ENCODE peak calls at places on chromosomes 11 and 22, in four cellular contexts. J is coronary artery, I is RWPE1, R is cardiac muscle cell. D is an unnamed sample.

GRCh38 chr11:92002568-92002967 is 222.1 kb upstream of the FAT3 start:
- DNase-seq in J (no peak), I (no peak), R (no peak), D (no peak)

GRCh38 chr11:13334068-13334785 is 56.6 kb downstream of the BMAL1 start:
- DNase-seq in J (no peak), I (no peak), R (no peak), D (no peak)

GRCh38 chr11:85750646-85751045 is 60.3 kb downstream of the SYTL2 start:
- DNase-seq in J (no peak), I (no peak), R (no peak), D (no peak)

GRCh38 chr11:47469411-47470179 is 20.7 kb upstream of the RAPSN start:
- DNase-seq in J (no peak), I (no peak), R (no peak), D (no peak)

GRCh38 chr22:23383491-23384450 is 196.3 kb downstream of the IGLL1 start:
- DNase-seq in J (no peak), I (no peak), R (peak), D (no peak)

GRCh38 chr11:69497221-69497787 is 15.8 kb downstream of the LINC01488 start:
- DNase-seq in J (peak), I (peak), R (peak), D (peak)

GRCh38 chr11:119585038-119585666 is 143.8 kb downstream of the NECTIN1 start:
- DNase-seq in J (peak), I (no peak), R (peak), D (peak)

GRCh38 chr11:74437441-74437840 is 29.9 kb downstream of the KCNE3 start:
- DNase-seq in J (no peak), I (no peak), R (no peak), D (no peak)

GRCh38 chr11:117823294-117823940 is 1.1 kb downstream of the FXYD2 start:
- DNase-seq in J (peak), I (no peak), R (no peak), D (no peak)

GRCh38 chr11:83520849-83521248 is 234.7 kb upstream of the CCDC90B start:
- DNase-seq in J (no peak), I (no peak), R (no peak), D (no peak)

GRCh38 chr11:4167292-4167691 is 72.7 kb downstream of the RRM1 start:
- DNase-seq in J (no peak), I (no peak), R (no peak), D (no peak)

GRCh38 chr11:120055646-120056045 is 82.3 kb downstream of the TRIM29 start:
- DNase-seq in J (no peak), I (peak), R (peak), D (no peak)

GRCh38 chr11:2509481-2510001 is 64.7 kb downstream of the KCNQ1 start:
- DNase-seq in J (peak), I (no peak), R (no peak), D (no peak)

GRCh38 chr11:1691027-1691877 is 5.7 kb upstream of the KRTAP5-6 start:
- DNase-seq in J (peak), I (no peak), R (no peak), D (no peak)

GRCh38 chr22:42621505-42622002 is 6.9 kb upstream of the POLDIP3 start:
- DNase-seq in J (no peak), I (peak), R (peak), D (peak)

GRCh38 chr22:44261861-44262595 is 50.7 kb downstream of the SHISAL1 start:
- DNase-seq in J (peak), I (no peak), R (no peak), D (no peak)

GRCh38 chr11:112928136-112928535 is 33.1 kb upstream of the NCAM1 start:
- DNase-seq in J (no peak), I (no peak), R (no peak), D (no peak)

GRCh38 chr11:122180435-122180834 is 64.4 kb upstream of the BLID start:
- DNase-seq in J (no peak), I (peak), R (no peak), D (no peak)

DNA sequence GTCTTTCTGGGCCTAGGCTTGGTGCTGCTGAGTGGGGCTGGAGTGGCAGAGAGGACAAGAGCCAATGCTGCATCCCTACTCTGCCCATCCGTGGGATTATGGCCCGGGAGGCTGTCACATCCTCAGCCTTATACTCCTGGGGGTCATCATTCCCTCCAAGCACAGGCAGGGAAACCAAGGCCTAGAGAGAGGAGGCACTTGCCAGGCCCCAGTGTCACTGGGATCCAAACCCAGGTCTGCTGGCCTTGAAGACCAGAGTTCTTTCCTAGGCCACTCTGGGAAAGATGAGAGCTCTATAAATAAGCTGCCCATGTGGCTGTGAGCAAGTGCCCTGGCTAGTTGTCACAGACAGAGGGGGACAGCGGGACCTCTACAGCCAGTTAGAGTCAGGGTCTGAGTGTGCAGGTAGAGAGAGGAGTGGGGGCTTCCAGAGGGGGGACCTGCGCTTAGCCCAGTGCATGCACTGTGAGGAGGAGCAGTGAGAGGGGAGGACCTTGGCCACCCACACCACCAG is 4.8 kb downstream of the RELT start:
- DNase-seq in J (no peak), I (no peak), R (peak), D (no peak)
- TF ChIP-seq CTCF in J (no peak), I (no peak), R (no peak), D (no peak)

DNA sequence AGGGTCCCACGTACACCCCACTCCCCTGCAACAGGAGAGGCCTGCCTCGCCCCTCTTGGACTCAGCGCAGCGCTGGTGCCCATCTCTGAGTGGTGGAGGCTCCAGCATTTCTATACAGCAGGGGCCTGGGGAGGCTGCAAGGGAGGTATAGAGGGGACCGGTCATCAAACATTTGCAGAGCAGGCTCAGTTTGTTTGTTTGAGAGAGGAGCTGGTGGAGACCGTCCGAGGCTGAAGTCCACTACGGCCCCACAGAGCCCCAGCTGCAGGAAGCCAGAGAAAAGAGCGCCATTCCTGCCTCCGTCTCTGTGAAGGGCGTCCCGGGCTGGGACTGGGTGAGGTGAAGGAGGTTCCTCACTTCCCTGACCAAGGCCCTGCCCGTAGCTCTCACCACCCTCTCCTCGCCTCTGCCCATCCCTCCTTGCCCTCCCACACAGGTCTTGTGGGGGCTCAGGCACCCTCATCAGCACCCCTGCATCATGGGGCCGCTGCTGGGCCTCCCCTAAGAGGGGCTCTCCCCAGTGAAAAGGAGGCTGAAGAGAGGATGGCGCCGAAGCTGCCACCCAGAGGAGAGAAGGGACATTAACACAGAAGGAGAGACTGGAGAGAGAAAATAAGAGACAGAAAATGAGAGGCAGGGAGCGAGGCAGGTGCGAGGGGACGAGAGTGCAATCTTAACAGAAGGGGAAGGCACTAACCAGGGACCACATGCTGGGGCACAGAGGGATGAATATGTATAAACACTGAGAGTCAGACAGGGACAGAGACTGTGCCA is 24.6 kb downstream of the RPUSD4 start:
- DNase-seq in J (no peak), I (no peak), R (no peak), D (no peak)
- TF ChIP-seq CTCF in J (no peak), I (no peak), R (peak), D (peak)

GRCh38 chr11:36711104-36711825 is 113.2 kb upstream of the RAG2 start:
- DNase-seq in J (no peak), I (no peak), R (no peak), D (no peak)
- TF ChIP-seq CTCF in J (no peak), I (no peak), R (no peak), D (no peak)

GRCh38 chr11:44564198-44564597 is 1.3 kb upstream of the CD82 start:
- DNase-seq in J (no peak), I (no peak), R (no peak), D (no peak)

GRCh38 chr11:44564653-44565007 is 833 bp upstream of the CD82 start:
- DNase-seq in J (peak), I (peak), R (no peak), D (no peak)

GRCh38 chr11:44565746-44566558 is 489 bp downstream of the CD82 start:
- DNase-seq in J (no peak), I (peak), R (no peak), D (no peak)

GRCh38 chr11:44566559-44566949 is 1.1 kb downstream of the CD82 start:
- DNase-seq in J (no peak), I (no peak), R (no peak), D (no peak)

GRCh38 chr11:44565008-44565745 is at the start of gene CD82:
- DNase-seq in J (peak), I (peak), R (peak), D (peak)
- TF ChIP-seq CTCF in J (no peak), I (no peak), R (peak), D (peak)

GRCh38 chr11:66850588-66851250 is 6.1 kb upstream of the LRFN4 start:
- DNase-seq in J (peak), I (no peak), R (no peak), D (no peak)
- TF ChIP-seq CTCF in J (no peak), I (no peak), R (no peak), D (no peak)